ENCODE peak calls at places on chromosomes 5 and 9, in six cellular contexts. D is CD8-positive, alpha-beta T cell; W is psoas muscle; Z is AG04450; O is stomach; U is choroid plexus epithelial cell. I is an unnamed sample.

GRCh38 chr5:141172381-141173204 is at the start of gene PCDHB7:
- DNase-seq in D (no peak), W (no peak), Z (no peak), U (peak), O (no peak), I (peak)

GRCh38 chr9:107740088-107740980 is 250.8 kb upstream of the KLF4 start:
- DNase-seq in U (no peak), O (no peak), D (no peak), W (no peak), Z (no peak), I (no peak)

GRCh38 chr9:82606761-82607382 is 456.1 kb downstream of the RASEF start:
- DNase-seq in W (no peak), D (no peak), O (peak), Z (no peak), U (peak), I (peak)

GRCh38 chr9:76510041-76510440 is 51.1 kb downstream of the GCNT1 start:
- DNase-seq in U (peak), W (no peak), D (no peak), O (no peak), Z (no peak), I (no peak)

GRCh38 chr5:141952030-141952429 is 6.0 kb downstream of the PCDH12 start:
- DNase-seq in O (no peak), W (no peak), D (no peak), Z (no peak), U (no peak), I (no peak)

GRCh38 chr9:124754289-124754688 is 16.8 kb downstream of the NR6A1 start:
- DNase-seq in D (no peak), U (peak), O (no peak), W (no peak), Z (no peak), I (no peak)

GRCh38 chr5:9240431-9240830 is 305.4 kb downstream of the SEMA5A start:
- DNase-seq in U (peak), D (no peak), W (no peak), O (no peak), Z (no peak), I (no peak)

GRCh38 chr9:12697719-12698118 is 4.5 kb downstream of the TYRP1 start:
- DNase-seq in W (no peak), Z (no peak), D (no peak), U (peak), O (no peak), I (no peak)

GRCh38 chr5:72280655-72281069 is 39.4 kb downstream of the MRPS27 start:
- DNase-seq in W (no peak), U (peak), D (no peak), Z (no peak), O (no peak), I (peak)

GRCh38 chr5:114839360-114839759 is 330.3 kb downstream of the TRIM36 start:
- DNase-seq in O (no peak), D (no peak), U (no peak), Z (no peak), W (no peak), I (no peak)

GRCh38 chr5:79235222-79235577 is 731 bp upstream of the JMY start:
- DNase-seq in Z (no peak), D (no peak), W (no peak), U (peak), O (no peak), I (no peak)

GRCh38 chr5:59756373-59757035 is 137.0 kb downstream of the PDE4D start:
- DNase-seq in O (no peak), D (no peak), Z (no peak), W (no peak), U (no peak), I (no peak)

GRCh38 chr9:128271112-128271511 is 4.7 kb downstream of the GOLGA2 start:
- DNase-seq in O (peak), Z (no peak), W (no peak), U (no peak), D (no peak), I (no peak)

GRCh38 chr5:132486318-132487094 is 4.1 kb downstream of the IRF1 start:
- DNase-seq in O (peak), U (no peak), W (no peak), Z (no peak), D (peak), I (no peak)

GRCh38 chr5:71700803-71701202 is 18.3 kb upstream of the CARTPT start:
- DNase-seq in D (no peak), Z (no peak), W (no peak), U (no peak), O (no peak), I (no peak)

GRCh38 chr5:57937025-57937424 is 454.4 kb upstream of the ACTBL2 start:
- DNase-seq in W (no peak), Z (peak), D (no peak), O (no peak), U (peak), I (no peak)

GRCh38 chr5:143187495-143187894 is 216.0 kb downstream of the NR3C1 start:
- DNase-seq in D (no peak), W (no peak), O (no peak), U (no peak), Z (no peak), I (no peak)

GRCh38 chr5:14298126-14298847 is 155.1 kb downstream of the TRIO start:
- DNase-seq in U (peak), Z (no peak), W (no peak), O (no peak), D (no peak), I (no peak)

GRCh38 chr5:151251001-151251551 is 1.9 kb upstream of the GM2A start:
- DNase-seq in W (no peak), U (no peak), O (no peak), D (no peak), Z (no peak), I (peak)

GRCh38 chr5:133147815-133148634 is 96.2 kb downstream of the HSPA4 start:
- DNase-seq in D (no peak), Z (no peak), U (peak), O (no peak), W (no peak), I (peak)

GRCh38 chr5:134561871-134562296 is 36.4 kb downstream of the JADE2 start:
- DNase-seq in U (peak), D (no peak), W (no peak), Z (no peak), O (peak), I (no peak)

GRCh38 chr5:16794381-16794913 is 141.6 kb downstream of the MYO10 start:
- DNase-seq in U (no peak), O (no peak), W (no peak), Z (no peak), D (no peak), I (no peak)

GRCh38 chr9:96478829-96479371 is 28.9 kb downstream of the HABP4 start:
- DNase-seq in D (no peak), O (no peak), U (no peak), Z (no peak), W (no peak), I (no peak)

GRCh38 chr5:132293992-132294727 is at the start of gene SLC22A4:
- DNase-seq in O (peak), D (peak), U (peak), Z (peak), W (peak), I (peak)

DNA sequence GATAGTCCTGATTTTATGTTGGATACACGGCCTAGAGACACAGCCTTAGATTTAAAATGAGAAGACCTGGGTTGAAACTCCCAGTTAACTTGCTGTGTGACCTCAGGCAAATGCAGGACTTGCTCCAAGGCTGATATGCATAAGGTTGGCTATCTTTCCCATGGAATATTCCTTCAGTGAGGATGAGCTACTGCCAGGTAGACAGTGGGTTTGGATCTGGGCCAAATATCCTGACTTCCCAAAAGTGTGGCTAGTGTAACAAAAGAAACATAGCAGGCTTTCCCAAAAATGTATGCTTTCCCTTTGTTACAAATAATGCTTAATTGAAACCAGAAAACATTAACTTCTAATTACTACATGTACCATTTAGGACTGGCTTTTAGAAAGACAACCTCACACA is 697 bp upstream of the XPA start:
- DNase-seq in O (no peak), D (no peak), U (no peak), W (no peak), Z (no peak), I (no peak)
- H3K4me3 ChIP-seq in O (peak), D (peak), U (no peak), W (peak), Z (no peak), I (peak)

GRCh38 chr9:764105-764524 is 77.4 kb upstream of the DMRT1 start:
- DNase-seq in U (peak), W (peak), O (peak), Z (peak), D (no peak), I (peak)
- H3K4me3 ChIP-seq in U (no peak), W (peak), O (no peak), Z (no peak), D (no peak), I (no peak)

DNA sequence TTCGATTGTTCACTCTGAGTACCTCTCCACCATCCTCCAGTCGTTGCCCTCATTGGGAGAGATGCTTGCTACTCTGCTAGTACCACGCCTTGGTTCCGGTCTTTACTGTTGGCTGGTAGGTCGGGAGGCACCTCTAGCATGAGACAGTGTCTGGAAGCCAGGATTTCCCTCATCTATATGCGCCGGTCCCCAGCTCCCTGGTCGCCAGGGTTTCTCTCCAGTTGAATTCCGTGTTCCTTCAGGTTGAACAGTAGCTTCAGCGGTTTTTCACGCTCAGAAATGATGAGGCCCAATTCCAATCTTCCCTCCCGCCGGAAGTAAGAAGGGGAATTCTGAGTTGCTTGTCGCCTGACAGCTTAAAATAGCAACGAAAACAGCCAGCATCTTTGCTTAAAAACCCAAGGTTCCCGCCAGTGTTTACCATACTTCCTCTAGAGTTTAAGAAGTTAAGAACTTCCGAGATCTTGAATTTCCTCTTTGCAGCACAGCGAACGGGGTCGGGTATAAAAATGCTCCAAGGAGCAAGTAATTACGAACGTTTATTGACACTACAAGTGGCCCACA is 1.3 kb upstream of the ST8SIA4 start:
- DNase-seq in Z (no peak), W (no peak), D (peak), U (no peak), O (peak), I (peak)
- H3K4me3 ChIP-seq in Z (no peak), W (peak), D (peak), U (peak), O (peak), I (peak)

GRCh38 chr5:113267361-113267900 is 167.4 kb downstream of the TSSK1B start:
- DNase-seq in D (no peak), Z (no peak), O (no peak), U (no peak), W (no peak), I (no peak)
- H3K4me3 ChIP-seq in D (no peak), Z (no peak), O (no peak), U (no peak), W (no peak), I (no peak)

GRCh38 chr5:135578685-135579341 is at the start of gene CXCL14:
- DNase-seq in U (peak), W (peak), O (no peak), Z (no peak), D (no peak), I (no peak)

GRCh38 chr5:135577421-135577820 is 1.4 kb downstream of the CXCL14 start:
- DNase-seq in W (no peak), O (no peak), U (no peak), Z (no peak), D (no peak), I (no peak)

GRCh38 chr5:135574493-135574892 is 4.3 kb downstream of the CXCL14 start:
- DNase-seq in D (no peak), W (no peak), U (no peak), Z (no peak), O (no peak), I (no peak)

GRCh38 chr5:135576075-135576599 is 2.7 kb downstream of the CXCL14 start:
- DNase-seq in O (no peak), W (no peak), Z (no peak), U (peak), D (no peak), I (no peak)

GRCh38 chr5:135578305-135578684 is 496 bp downstream of the CXCL14 start:
- DNase-seq in U (no peak), D (no peak), Z (no peak), O (no peak), W (no peak), I (no peak)
- H3K4me3 ChIP-seq in U (no peak), D (no peak), Z (no peak), O (peak), W (peak), I (no peak)

DNA sequence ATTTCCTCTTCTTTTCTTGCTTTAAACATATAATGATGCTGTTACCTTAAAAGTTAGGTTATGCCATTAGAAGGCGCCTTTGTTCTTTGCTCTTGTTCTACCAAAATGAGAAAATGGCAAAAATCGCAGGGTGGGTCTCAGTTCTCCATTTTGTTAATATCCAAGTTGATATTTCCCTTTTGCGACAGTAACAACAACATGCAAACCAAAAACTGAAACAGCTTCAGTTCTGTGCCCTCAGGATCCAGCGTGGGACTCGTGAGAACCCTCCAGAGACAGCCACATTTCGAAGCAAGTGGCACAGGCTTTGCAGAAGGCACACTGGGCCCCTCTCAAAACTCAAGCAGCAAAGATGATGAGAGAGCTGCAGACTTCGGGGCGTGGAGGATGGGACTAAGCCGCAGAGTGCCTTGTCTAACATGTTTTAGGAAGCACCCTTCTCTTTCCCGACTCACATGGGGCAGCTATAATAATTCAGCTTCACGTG is 33.0 kb upstream of the LCP2 start:
- DNase-seq in U (no peak), W (no peak), Z (no peak), O (no peak), D (peak), I (no peak)
- H3K4me3 ChIP-seq in U (no peak), W (no peak), Z (no peak), O (no peak), D (peak), I (peak)